ENCODE peak calls at places on chromosomes 7 and 10, in six cellular contexts. D is AG04450, G is IMR-90, L is fibroblast of lung, A is endodermal cell, K is heart left ventricle. W is an unnamed sample.

GRCh38 chr10:58048936-58049335 is 218.8 kb downstream of the IPMK start:
- DNase-seq in D (no peak), G (no peak), L (no peak), A (no peak), K (no peak), W (no peak)

GRCh38 chr10:6491841-6492609 is 88.1 kb downstream of the PRKCQ start:
- DNase-seq in D (no peak), G (no peak), L (no peak), A (no peak), K (no peak), W (no peak)

GRCh38 chr7:44325181-44325671 is at the start of gene CAMK2B:
- DNase-seq in D (no peak), G (no peak), L (no peak), A (peak; percentile 68), K (no peak), W (peak; percentile 19)

GRCh38 chr10:94344522-94345122 is 18.1 kb downstream of the NOC3L start:
- DNase-seq in D (no peak), G (no peak), L (no peak), A (no peak), K (no peak), W (no peak)

GRCh38 chr10:48266528-48266927 is 8.0 kb downstream of the FRMPD2 start:
- DNase-seq in D (no peak), G (no peak), L (no peak), A (no peak), K (no peak), W (no peak)

GRCh38 chr7:70660154-70660818 is 471.7 kb upstream of the GALNT17 start:
- DNase-seq in D (no peak), G (no peak), L (no peak), A (no peak), K (no peak), W (no peak)

GRCh38 chr7:24587853-24588252 is 14.6 kb downstream of the PALS2 start:
- DNase-seq in D (no peak), G (no peak), L (no peak), A (peak; percentile 86), K (no peak), W (no peak)

GRCh38 chr7:17185690-17186070 is 112.8 kb upstream of the AHR start:
- DNase-seq in D (peak; percentile 7), G (peak; percentile 74), L (peak; percentile 80), A (no peak), K (no peak), W (peak; percentile 31)

GRCh38 chr10:116238036-116238435 is 35.0 kb downstream of the GFRA1 start:
- DNase-seq in D (no peak), G (no peak), L (no peak), A (no peak), K (no peak), W (no peak)

GRCh38 chr10:34717429-34717828 is 97.7 kb downstream of the PARD3 start:
- DNase-seq in D (no peak), G (no peak), L (no peak), A (no peak), K (no peak), W (no peak)

GRCh38 chr7:121394709-121395140 is 1.4 kb downstream of the FAM3C start:
- DNase-seq in D (no peak), G (no peak), L (peak; percentile 8), A (no peak), K (no peak), W (no peak)

GRCh38 chr10:71846816-71847215 is 4.2 kb downstream of the PSAP start:
- DNase-seq in D (no peak), G (no peak), L (no peak), A (no peak), K (no peak), W (no peak)

GRCh38 chr7:79386688-79387422 is 66.6 kb downstream of the MAGI2 start:
- DNase-seq in D (peak; percentile 18), G (peak; percentile 82), L (peak; percentile 26), A (no peak), K (no peak), W (peak; percentile 49)

GRCh38 chr10:22816298-22816653 is 101.9 kb upstream of the PIP4K2A start:
- DNase-seq in D (peak; percentile 73), G (peak; percentile 96), L (peak; percentile 95), A (no peak), K (no peak), W (peak; percentile 65)

GRCh38 chr10:13944901-13945300 is 358.1 kb downstream of the PRPF18 start:
- DNase-seq in D (no peak), G (no peak), L (no peak), A (no peak), K (no peak), W (no peak)

GRCh38 chr7:51789494-51789893 is 472.9 kb upstream of the COBL start:
- DNase-seq in D (no peak), G (no peak), L (no peak), A (peak; percentile 60), K (no peak), W (no peak)

GRCh38 chr10:71716406-71716805 is 3.2 kb downstream of the C10orf105 start:
- DNase-seq in D (no peak), G (no peak), L (no peak), A (no peak), K (no peak), W (no peak)

GRCh38 chr10:8312861-8313260 is 258.4 kb downstream of the GATA3 start:
- DNase-seq in D (no peak), G (peak; percentile 24), L (peak; percentile 90), A (no peak), K (no peak), W (no peak)

GRCh38 chr7:157541295-157541608 is 204.4 kb downstream of the DNAJB6 start:
- DNase-seq in D (no peak), G (no peak), L (no peak), A (no peak), K (no peak), W (no peak)

GRCh38 chr7:157540020-157540419 is 203.2 kb downstream of the DNAJB6 start:
- DNase-seq in D (no peak), G (no peak), L (no peak), A (no peak), K (no peak), W (no peak)

GRCh38 chr7:157541796-157542668 is 205.2 kb downstream of the DNAJB6 start:
- DNase-seq in D (no peak), G (no peak), L (no peak), A (no peak), K (no peak), W (no peak)

GRCh38 chr7:157539521-157539920 is 202.7 kb downstream of the DNAJB6 start:
- DNase-seq in D (no peak), G (no peak), L (no peak), A (no peak), K (no peak), W (no peak)

DNA sequence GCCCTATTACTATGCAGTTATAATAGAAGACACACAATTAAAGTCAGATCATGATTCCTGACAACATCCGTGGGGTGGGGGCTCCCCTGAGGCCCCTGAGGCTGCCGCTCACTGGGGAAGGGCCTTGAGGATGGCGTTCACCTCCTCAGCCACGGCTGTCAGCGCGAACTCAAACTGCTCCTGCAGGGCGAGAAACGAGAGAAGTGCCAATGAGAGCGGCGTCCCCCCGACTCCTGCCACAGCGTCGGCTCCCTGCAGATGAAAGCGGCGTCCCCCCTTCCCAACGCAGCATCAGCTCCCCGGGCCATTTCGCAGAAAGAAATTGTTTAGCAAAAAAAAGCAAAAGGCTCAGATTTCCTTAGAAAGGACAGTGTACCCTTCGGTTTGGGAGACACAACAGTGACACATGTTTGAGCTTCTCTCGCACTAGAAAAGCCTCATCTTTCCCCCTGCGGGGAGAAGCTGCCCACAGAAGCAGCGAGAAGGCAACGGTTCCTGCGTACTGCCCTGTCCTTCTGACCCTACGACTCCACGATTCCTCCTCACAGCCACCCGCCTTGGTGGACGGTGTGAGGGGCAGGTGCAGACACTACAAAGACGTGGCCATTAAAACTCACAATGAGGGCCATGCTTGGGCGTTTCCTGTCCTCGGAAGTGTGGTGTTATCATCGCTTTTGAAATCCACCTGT is 203.9 kb downstream of the DNAJB6 start:
- DNase-seq in D (no peak), G (no peak), L (no peak), A (no peak), K (no peak), W (no peak)
- H3K9me3 ChIP-seq in D (peaks cover 82% of the 10 kb centered on the region), G (peaks cover 60% of the 10 kb centered on the region), L (no peaks in the 10 kb centered on the region), A (peaks cover 67% of the 10 kb centered on the region), K (no peaks in the 10 kb centered on the region), W (no peaks in the 10 kb centered on the region)

GRCh38 chr10:15809450-15809849 is 50.9 kb downstream of the MINDY3 start:
- DNase-seq in D (no peak), G (no peak), L (no peak), A (no peak), K (no peak), W (no peak)

GRCh38 chr10:15814565-15814964 is 45.7 kb downstream of the MINDY3 start:
- DNase-seq in D (no peak), G (no peak), L (no peak), A (no peak), K (no peak), W (no peak)

GRCh38 chr10:15817407-15818046 is 42.8 kb downstream of the MINDY3 start:
- DNase-seq in D (no peak), G (peak; percentile 5), L (peak; percentile 57), A (no peak), K (no peak), W (peak; percentile 51)

GRCh38 chr10:15815242-15815885 is 44.9 kb downstream of the MINDY3 start:
- DNase-seq in D (no peak), G (no peak), L (no peak), A (no peak), K (no peak), W (no peak)

GRCh38 chr10:15813415-15813814 is 46.9 kb downstream of the MINDY3 start:
- DNase-seq in D (no peak), G (peak; percentile 41), L (peak; percentile 50), A (no peak), K (no peak), W (peak; percentile 30)
- H3K9me3 ChIP-seq in D (no peaks in the 10 kb centered on the region), G (no peaks in the 10 kb centered on the region), L (no peaks in the 10 kb centered on the region), A (no peaks in the 10 kb centered on the region), K (no peaks in the 10 kb centered on the region), W (no peaks in the 10 kb centered on the region)

GRCh38 chr7:90655566-90655965 is 59.4 kb downstream of the CDK14 start:
- DNase-seq in D (peak; percentile 72), G (peak; percentile 94), L (peak; percentile 97), A (no peak), K (no peak), W (peak; percentile 38)
- H3K9me3 ChIP-seq in D (no peaks in the 10 kb centered on the region), G (no peaks in the 10 kb centered on the region), L (no peaks in the 10 kb centered on the region), A (no peaks in the 10 kb centered on the region), K (no peaks in the 10 kb centered on the region), W (no peaks in the 10 kb centered on the region)

DNA sequence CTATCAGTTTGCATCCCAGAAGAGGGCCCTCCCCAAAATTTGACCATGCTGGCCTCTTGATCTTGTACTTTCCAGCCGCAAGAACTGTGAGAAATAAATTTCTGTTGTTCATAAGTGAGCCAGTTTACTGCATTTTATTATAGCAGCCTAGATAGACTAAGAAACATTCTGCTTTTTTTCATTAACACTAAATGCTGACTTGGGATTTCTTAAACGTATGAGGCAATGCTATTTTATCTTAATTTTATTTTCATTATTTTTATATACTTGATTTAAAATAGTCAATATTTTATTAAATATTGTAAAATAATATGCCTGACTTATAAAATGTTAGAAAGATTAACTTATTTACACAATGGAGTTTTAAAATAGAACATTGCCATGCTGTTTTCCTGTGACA is 341.8 kb upstream of the CNTNAP2 start:
- DNase-seq in D (no peak), G (no peak), L (no peak), A (no peak), K (no peak), W (no peak)
- H3K9me3 ChIP-seq in D (no peaks in the 10 kb centered on the region), G (peaks cover 2% of the 10 kb centered on the region), L (no peaks in the 10 kb centered on the region), A (no peaks in the 10 kb centered on the region), K (no peaks in the 10 kb centered on the region), W (no peaks in the 10 kb centered on the region)

GRCh38 chr7:157978766-157979165 is 608.9 kb downstream of the PTPRN2 start:
- DNase-seq in D (no peak), G (no peak), L (no peak), A (peak; percentile 28), K (no peak), W (no peak)
- H3K9me3 ChIP-seq in D (peaks cover 78% of the 10 kb centered on the region), G (peaks cover 43% of the 10 kb centered on the region), L (no peaks in the 10 kb centered on the region), A (peaks cover 59% of the 10 kb centered on the region), K (peaks cover 4% of the 10 kb centered on the region), W (no peaks in the 10 kb centered on the region)

GRCh38 chr7:14398531-14398930 is 409.1 kb upstream of the ETV1 start:
- DNase-seq in D (no peak), G (no peak), L (no peak), A (no peak), K (no peak), W (no peak)
- H3K9me3 ChIP-seq in D (no peaks in the 10 kb centered on the region), G (no peaks in the 10 kb centered on the region), L (no peaks in the 10 kb centered on the region), A (no peaks in the 10 kb centered on the region), K (no peaks in the 10 kb centered on the region), W (no peaks in the 10 kb centered on the region)

W was measured in adipocyte.